ENCODE peak calls at places on chromosome 6, in eight cellular contexts. A is iPS DF 19.7, M is NCI-H460, Q is HFFc6, Z is lower lobe of right lung, O is T-helper 9 cell, Y is pancreas, V is aorta. W is an unnamed sample.

GRCh38 chr6:111745186-111745585 is 128.1 kb downstream of the FYN start:
- DNase-seq in A (no peak), M (no peak), Q (no peak), Z (no peak), O (no peak), Y (no peak), V (no peak), W (no peak)

GRCh38 chr6:104575536-104575935 is 284.2 kb downstream of the HACE1 start:
- DNase-seq in A (peak; percentile 20), M (no peak), Q (no peak), Z (no peak), O (no peak), Y (no peak), V (no peak), W (no peak)

GRCh38 chr6:113530769-113531168 is 326.4 kb upstream of the MARCKS start:
- DNase-seq in A (no peak), M (no peak), Q (peak; percentile 77), Z (no peak), O (no peak), Y (no peak), V (no peak), W (peak; percentile 14)

GRCh38 chr6:148969679-148970078 is 222.8 kb downstream of the UST start:
- DNase-seq in A (no peak), M (no peak), Q (no peak), Z (no peak), O (no peak), Y (no peak), V (no peak), W (peak; percentile 54)

GRCh38 chr6:42390228-42390934 is 61.3 kb downstream of the TRERF1 start:
- DNase-seq in A (no peak), M (no peak), Q (no peak), Z (no peak), O (no peak), Y (no peak), V (no peak), W (no peak)

GRCh38 chr6:28589234-28589951 is 63.7 kb downstream of the GPX5 start:
- DNase-seq in A (peak; percentile 99), M (peak; percentile 90), Q (peak; percentile 98), Z (no peak), O (no peak), Y (no peak), V (no peak), W (peak; percentile 98)

GRCh38 chr6:1091905-1092304 is 220.0 kb upstream of the FOXQ1 start:
- DNase-seq in A (no peak), M (no peak), Q (no peak), Z (no peak), O (no peak), Y (no peak), V (no peak), W (no peak)

GRCh38 chr6:150368762-150369161 is at the start of gene IYD:
- DNase-seq in A (no peak), M (no peak), Q (no peak), Z (no peak), O (no peak), Y (no peak), V (no peak), W (no peak)

GRCh38 chr6:116217069-116217468 is 36.8 kb downstream of the TSPYL4 start:
- DNase-seq in A (no peak), M (peak; percentile 30), Q (peak; percentile 60), Z (no peak), O (no peak), Y (no peak), V (no peak), W (no peak)

GRCh38 chr6:32885698-32886286 is 31.8 kb downstream of the PSMB9 start:
- DNase-seq in A (no peak), M (peak; percentile 58), Q (peak; percentile 61), Z (no peak), O (no peak), Y (no peak), V (no peak), W (no peak)

GRCh38 chr6:30752164-30752927 is 8.0 kb upstream of the IER3 start:
- DNase-seq in A (no peak), M (peak; percentile 95), Q (peak; percentile 100), Z (peak; percentile 87), O (no peak), Y (peak; percentile 86), V (peak; percentile 99), W (peak; percentile 78)

GRCh38 chr6:161268526-161269210 is 5.2 kb downstream of the AGPAT4 start:
- DNase-seq in A (no peak), M (no peak), Q (no peak), Z (no peak), O (no peak), Y (no peak), V (no peak), W (no peak)

GRCh38 chr6:131950767-131951575 is at the start of gene CCN2:
- DNase-seq in A (peak; percentile 99), M (peak; percentile 86), Q (peak; percentile 99), Z (peak; percentile 79), O (no peak), Y (peak; percentile 88), V (peak; percentile 91), W (peak; percentile 99)

GRCh38 chr6:157281570-157281969 is 41.7 kb downstream of the TMEM242 start:
- DNase-seq in A (no peak), M (no peak), Q (no peak), Z (no peak), O (no peak), Y (no peak), V (peak; percentile 48), W (peak; percentile 67)

GRCh38 chr6:112321882-112322508 is 25.1 kb upstream of the RFPL4B start:
- DNase-seq in A (no peak), M (no peak), Q (no peak), Z (no peak), O (no peak), Y (no peak), V (no peak), W (no peak)

GRCh38 chr6:155381856-155382690 is 67.8 kb upstream of the TFB1M start:
- DNase-seq in A (no peak), M (no peak), Q (peak; percentile 48), Z (no peak), O (no peak), Y (no peak), V (no peak), W (no peak)

GRCh38 chr6:3919130-3919628 is 70.0 kb downstream of the FAM50B start:
- DNase-seq in A (no peak), M (peak; percentile 37), Q (peak; percentile 85), Z (peak; percentile 52), O (no peak), Y (no peak), V (no peak), W (peak; percentile 44)

GRCh38 chr6:111482236-111482958 is 621 bp downstream of the REV3L start:
- DNase-seq in A (no peak), M (no peak), Q (peak; percentile 37), Z (peak; percentile 66), O (peak; percentile 37), Y (peak; percentile 88), V (peak; percentile 74), W (peak; percentile 54)

GRCh38 chr6:26312096-26312463 is 52.9 kb upstream of the BTN3A2 start:
- DNase-seq in A (no peak), M (no peak), Q (no peak), Z (no peak), O (no peak), Y (no peak), V (no peak), W (no peak)

GRCh38 chr6:150711584-150712501 is 112.2 kb downstream of the PLEKHG1 start:
- DNase-seq in A (no peak), M (peak; percentile 5), Q (no peak), Z (no peak), O (no peak), Y (no peak), V (no peak), W (no peak)

GRCh38 chr6:85008311-85009015 is 244.1 kb upstream of the TBX18 start:
- DNase-seq in A (no peak), M (no peak), Q (peak; percentile 18), Z (no peak), O (no peak), Y (no peak), V (no peak), W (no peak)

GRCh38 chr6:145206247-145206907 is 528.9 kb downstream of the EPM2A start:
- DNase-seq in A (no peak), M (no peak), Q (peak; percentile 87), Z (no peak), O (no peak), Y (no peak), V (peak; percentile 46), W (peak; percentile 15)

GRCh38 chr6:39884696-39885095 is 49.6 kb downstream of the MOCS1 start:
- DNase-seq in A (no peak), M (no peak), Q (peak; percentile 70), Z (no peak), O (no peak), Y (no peak), V (no peak), W (no peak)

GRCh38 chr6:35048631-35049083 is 92.5 kb downstream of the TCP11 start:
- DNase-seq in A (no peak), M (no peak), Q (no peak), Z (no peak), O (no peak), Y (peak; percentile 63), V (peak; percentile 86), W (peak; percentile 74)

GRCh38 chr6:11525468-11526155 is 11.9 kb upstream of the TMEM170B start:
- DNase-seq in A (no peak), M (peak; percentile 14), Q (peak; percentile 8), Z (no peak), O (no peak), Y (no peak), V (peak; percentile 63), W (no peak)

GRCh38 chr6:150352321-150353296 is 16.2 kb upstream of the IYD start:
- DNase-seq in A (no peak), M (no peak), Q (peak; percentile 75), Z (no peak), O (no peak), Y (no peak), V (no peak), W (no peak)

GRCh38 chr6:21800948-21801438 is 207.4 kb downstream of the SOX4 start:
- DNase-seq in A (no peak), M (peak; percentile 92), Q (peak; percentile 55), Z (no peak), O (no peak), Y (no peak), V (no peak), W (no peak)